ENCODE peak calls at places on chromosomes 3 and 15, in four cellular contexts. Z, K, E and C are unnamed samples.
A peak's percentile ranks its signal among the peaks of the same experiment; 100 is the strongest.

GRCh38 chr3:127718916-127719290 is 46.2 kb downstream of the ABTB1 start:
- DNase-seq in Z (no peak), K (no peak), E (no peak), C (no peak)

GRCh38 chr15:66896611-66897010 is 168.8 kb upstream of the SMAD3 start:
- DNase-seq in Z (no peak), K (no peak), E (no peak), C (no peak)

GRCh38 chr3:12875857-12876451 is 34.6 kb upstream of the RPL32 start:
- DNase-seq in Z (peak; percentile 86), K (peak; percentile 93), E (no peak), C (no peak)

GRCh38 chr3:68793750-68794149 is 138.6 kb downstream of the TAFA4 start:
- DNase-seq in Z (no peak), K (no peak), E (no peak), C (no peak)

GRCh38 chr3:76039431-76039830 is 254.1 kb upstream of the ZNF717 start:
- DNase-seq in Z (no peak), K (no peak), E (no peak), C (no peak)

GRCh38 chr3:177069514-177070329 is 127.6 kb downstream of the TBL1XR1 start:
- DNase-seq in Z (no peak), K (no peak), E (no peak), C (peak; percentile 8)

GRCh38 chr3:192745150-192745549 is 17.8 kb upstream of the FGF12 start:
- DNase-seq in Z (no peak), K (no peak), E (no peak), C (no peak)

GRCh38 chr15:25762015-25762662 is 101.0 kb downstream of the ATP10A start:
- DNase-seq in Z (no peak), K (no peak), E (no peak), C (peak; percentile 5)

GRCh38 chr3:172115059-172115458 is 75.7 kb downstream of the FNDC3B start:
- DNase-seq in Z (no peak), K (no peak), E (no peak), C (no peak)

GRCh38 chr3:62722344-62722743 is 152.9 kb downstream of the CADPS start:
- DNase-seq in Z (no peak), K (no peak), E (no peak), C (no peak)

GRCh38 chr3:62718011-62718410 is 157.2 kb downstream of the CADPS start:
- DNase-seq in Z (no peak), K (no peak), E (no peak), C (no peak)

GRCh38 chr3:62723171-62723570 is 152.0 kb downstream of the CADPS start:
- DNase-seq in Z (no peak), K (peak; percentile 15), E (no peak), C (no peak)

GRCh38 chr3:62723636-62724217 is 151.5 kb downstream of the CADPS start:
- DNase-seq in Z (no peak), K (peak; percentile 19), E (no peak), C (no peak)

DNA sequence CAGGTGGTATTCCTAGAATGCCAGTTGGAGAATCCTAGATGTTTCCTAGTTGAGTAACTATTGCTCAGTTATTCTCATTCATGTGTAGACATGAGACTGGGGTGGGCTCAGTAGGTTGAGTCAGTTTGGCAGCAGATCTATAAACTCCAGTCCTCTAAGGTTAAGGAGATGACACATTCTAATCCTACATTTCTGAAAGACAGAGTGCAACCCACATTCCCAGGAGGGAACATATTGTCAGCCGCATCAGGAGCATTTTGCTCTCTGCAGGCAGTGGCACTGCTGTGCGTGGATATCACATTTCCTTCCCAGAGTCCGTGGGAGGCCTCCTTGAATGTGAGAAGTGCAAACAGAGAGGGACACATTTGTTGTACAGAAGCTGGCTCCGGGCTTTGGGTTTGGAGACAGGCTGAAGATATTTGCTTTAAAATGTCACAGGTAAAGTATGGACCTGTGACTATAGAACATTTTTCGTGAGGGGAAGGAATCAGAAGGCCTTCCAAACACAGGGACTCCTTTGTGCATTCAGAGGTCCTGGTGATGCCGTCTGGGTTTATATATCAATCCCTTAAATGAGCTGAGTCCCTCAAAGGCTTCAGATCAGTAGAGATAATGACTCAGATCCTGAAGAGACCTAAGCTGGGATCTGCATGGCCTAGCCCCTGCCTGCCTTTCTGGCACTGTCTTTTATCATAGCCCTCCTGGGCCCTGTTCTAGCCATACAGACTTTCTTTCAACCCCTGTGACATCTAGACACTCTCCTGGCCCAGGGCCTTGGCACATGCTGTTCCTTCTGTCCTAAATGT is 156.5 kb downstream of the CADPS start:
- DNase-seq in Z (no peak), K (no peak), E (no peak), C (no peak)
- TF ChIP-seq GABPA in Z (no peak), K (no peak), E (no peak), C (no peak)

DNA sequence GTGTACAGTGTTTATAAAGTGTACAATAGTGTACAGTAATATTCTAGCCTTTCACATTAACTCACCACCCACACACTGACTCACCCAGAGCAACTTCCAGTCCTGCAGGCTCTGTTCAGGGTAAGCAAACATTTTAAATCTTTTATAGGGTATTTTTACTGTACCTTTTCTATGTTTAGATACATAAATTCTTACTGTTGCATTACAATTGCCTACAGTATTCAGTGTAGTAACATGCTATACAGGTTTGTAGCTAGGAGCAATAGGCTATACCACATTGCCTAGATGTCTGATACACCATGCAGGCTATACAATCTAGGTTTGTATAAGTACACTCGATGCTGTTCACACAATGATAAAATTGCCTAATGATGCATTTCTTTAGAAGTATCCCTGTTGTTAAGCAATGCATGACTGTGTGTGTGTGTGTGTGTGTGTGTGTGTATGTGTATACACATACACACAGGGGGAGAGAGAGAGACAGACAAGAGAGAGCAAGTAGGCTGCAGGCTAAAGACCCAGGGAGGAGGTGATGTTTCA is 72.5 kb upstream of the PRR23C start:
- DNase-seq in Z (no peak), K (no peak), E (no peak), C (no peak)
- H3K27ac ChIP-seq in Z (no peak overlapping the region), K (no peak overlapping the region), E (no peak overlapping the region), C (no peak overlapping the region)

DNA sequence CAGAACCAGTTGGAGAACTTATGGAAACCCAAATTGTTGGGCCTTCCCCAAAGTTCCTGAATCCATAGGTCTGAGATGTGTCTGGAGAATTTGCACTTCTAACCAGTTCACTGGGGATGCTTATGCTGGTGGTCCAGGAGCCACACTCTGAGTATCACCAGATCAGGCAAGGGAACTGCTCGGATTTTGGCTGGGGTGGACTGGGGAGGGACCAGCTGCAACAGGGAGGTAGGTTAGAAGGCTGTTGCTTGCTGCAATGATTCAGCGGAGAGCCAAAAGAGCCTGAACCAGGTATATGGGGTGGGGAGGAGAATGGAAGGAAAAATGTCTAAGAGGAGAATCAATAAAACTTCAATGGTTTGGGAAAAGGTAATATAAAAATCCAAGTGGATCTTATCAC is 45.9 kb upstream of the EPHB1 start:
- DNase-seq in Z (no peak), K (no peak), E (no peak), C (no peak)
- TF ChIP-seq GABPA in Z (no peak), K (no peak), E (no peak), C (no peak)

GRCh38 chr3:66484106-66484857 is 16.5 kb downstream of the LRIG1 start:
- DNase-seq in Z (no peak), K (no peak), E (no peak), C (no peak)

GRCh38 chr3:66481071-66482001 is 19.5 kb downstream of the LRIG1 start:
- DNase-seq in Z (no peak), K (no peak), E (no peak), C (no peak)

GRCh38 chr3:66485291-66485968 is 15.4 kb downstream of the LRIG1 start:
- DNase-seq in Z (no peak), K (no peak), E (no peak), C (no peak)

GRCh38 chr3:66482005-66482404 is 18.8 kb downstream of the LRIG1 start:
- DNase-seq in Z (no peak), K (peak; percentile 21), E (no peak), C (no peak)

DNA sequence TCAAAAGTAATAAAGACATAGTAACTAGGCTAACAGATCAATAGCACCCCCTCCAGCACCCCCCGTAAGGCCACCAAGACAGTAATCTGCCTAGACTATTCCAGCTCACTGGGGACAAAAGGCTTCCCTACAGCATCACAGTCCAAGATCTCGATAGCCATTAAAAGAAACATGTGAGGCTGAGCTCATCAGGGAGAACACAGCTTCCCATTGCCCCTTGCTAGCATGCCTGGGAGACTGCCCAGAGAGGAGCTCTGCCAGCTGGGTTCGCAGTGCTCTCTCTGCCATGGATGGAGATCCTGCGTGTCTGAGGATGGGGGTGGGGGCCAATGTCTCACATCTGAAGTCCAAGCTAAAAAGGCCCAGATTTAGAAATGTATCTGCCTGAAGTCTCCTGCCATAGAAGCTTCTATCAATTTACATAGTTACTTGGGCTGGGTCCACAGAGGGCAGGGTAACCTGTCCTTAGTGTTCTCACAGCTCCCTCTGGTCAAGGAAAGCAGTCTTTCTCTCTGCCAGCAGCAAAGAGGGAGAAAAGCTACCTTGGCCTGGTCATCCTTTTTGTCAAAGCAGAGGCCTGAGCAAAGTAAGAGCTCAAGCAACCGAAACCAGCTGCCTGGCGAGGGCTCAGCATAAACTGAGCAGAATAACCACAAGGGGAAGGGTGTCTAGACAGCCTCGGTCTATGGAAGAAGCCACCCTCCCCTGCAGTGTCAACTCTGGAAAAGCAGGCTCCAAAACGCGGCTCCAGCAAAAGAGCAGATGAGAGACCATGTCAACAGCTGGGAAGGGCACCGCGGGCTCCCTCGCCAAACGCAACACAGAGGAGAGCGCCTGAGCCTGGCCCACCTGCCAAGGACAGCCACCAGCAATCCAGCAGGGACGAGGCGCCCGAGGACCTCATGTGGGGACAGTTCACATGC is 17.6 kb downstream of the LRIG1 start:
- DNase-seq in Z (no peak), K (peak; percentile 16), E (no peak), C (no peak)
- H3K27ac ChIP-seq in Z (no peak overlapping the region), K (no peak overlapping the region), E (no peak overlapping the region), C (no peak overlapping the region)

GRCh38 chr15:90262426-90262825 is 3.0 kb upstream of the NGRN start:
- DNase-seq in Z (no peak), K (no peak), E (no peak), C (no peak)

GRCh38 chr15:90265271-90266060 is at the start of gene NGRN:
- DNase-seq in Z (peak; percentile 90), K (peak; percentile 94), E (peak; percentile 69), C (peak; percentile 95)

GRCh38 chr15:90266061-90266431 is 574 bp downstream of the NGRN start:
- DNase-seq in Z (peak; percentile 48), K (peak; percentile 72), E (no peak), C (peak; percentile 29)

GRCh38 chr15:90266485-90266884 is 1.0 kb downstream of the NGRN start:
- DNase-seq in Z (no peak), K (no peak), E (no peak), C (peak; percentile 12)

DNA sequence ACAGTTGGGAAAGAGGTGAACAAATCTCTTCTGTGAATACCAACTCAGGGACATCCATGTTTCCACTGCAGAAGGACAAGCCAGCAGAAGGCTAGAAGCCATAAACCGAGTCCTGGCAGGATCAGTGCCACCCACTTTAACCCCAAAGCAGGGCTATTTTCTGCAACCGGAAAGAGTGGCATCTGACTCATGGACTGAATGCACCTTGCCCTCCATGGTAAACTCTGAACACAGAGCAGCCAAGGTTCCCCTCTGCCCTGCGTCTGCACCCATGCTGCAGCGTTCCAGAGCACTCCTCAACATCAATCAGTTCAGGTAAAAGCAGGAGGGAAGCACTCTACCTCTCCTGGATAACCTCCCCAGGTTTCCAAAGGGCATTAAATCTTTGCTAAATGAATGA is 823 bp upstream of the NGRN start:
- DNase-seq in Z (no peak), K (no peak), E (no peak), C (peak; percentile 40)
- TF ChIP-seq GABPA in Z (no peak), K (no peak), E (no peak), C (no peak)